ENCODE peak calls at places on chromosomes 13 and 19, in seven cellular contexts. X, C, M, O, B, H and S are unnamed samples.

GRCh38 chr19:1904385-1905070 is 671 bp upstream of the ADAT3 start:
- DNase-seq in X (no peak), C (no peak), M (no peak), O (no peak), B (peak; percentile 72), H (peak; percentile 86), S (peak; percentile 97)

GRCh38 chr19:56273563-56274117 is 1.1 kb downstream of the EDDM13 start:
- DNase-seq in X (no peak), C (no peak), M (no peak), O (no peak), B (no peak), H (no peak), S (no peak)

GRCh38 chr13:50990540-50991506 is 81.2 kb downstream of the RNASEH2B start:
- DNase-seq in X (peak; percentile 9), C (no peak), M (peak; percentile 34), O (no peak), B (no peak), H (no peak), S (no peak)

GRCh38 chr13:69204620-69205019 is 903.0 kb upstream of the ATXN8OS start:
- DNase-seq in X (no peak), C (no peak), M (no peak), O (no peak), B (no peak), H (no peak), S (no peak)

GRCh38 chr13:80249906-80250513 is 90.9 kb downstream of the SPRY2 start:
- DNase-seq in X (no peak), C (no peak), M (no peak), O (no peak), B (no peak), H (no peak), S (no peak)

GRCh38 chr19:1416014-1416841 is 8.8 kb downstream of the DAZAP1 start:
- DNase-seq in X (no peak), C (no peak), M (no peak), O (no peak), B (no peak), H (no peak), S (no peak)

GRCh38 chr19:3692141-3693029 is 7.9 kb downstream of the PIP5K1C start:
- DNase-seq in X (peak; percentile 67), C (no peak), M (peak; percentile 82), O (no peak), B (peak; percentile 84), H (no peak), S (no peak)

GRCh38 chr19:40717880-40718773 is 1.2 kb downstream of the ITPKC start:
- DNase-seq in X (no peak), C (no peak), M (no peak), O (peak; percentile 18), B (no peak), H (no peak), S (peak; percentile 12)

GRCh38 chr13:109939105-109939504 is 152.7 kb upstream of the IRS2 start:
- DNase-seq in X (no peak), C (no peak), M (no peak), O (no peak), B (no peak), H (no peak), S (no peak)

GRCh38 chr19:48965806-48966540 is 864 bp downstream of the FTL start:
- DNase-seq in X (peak; percentile 49), C (peak; percentile 73), M (peak; percentile 82), O (peak; percentile 58), B (peak; percentile 89), H (peak; percentile 72), S (peak; percentile 65)

GRCh38 chr19:15195381-15195964 is 5.3 kb downstream of the NOTCH3 start:
- DNase-seq in X (no peak), C (no peak), M (peak; percentile 94), O (no peak), B (peak; percentile 78), H (no peak), S (peak; percentile 88)
- TF ChIP-seq JUND in X (no peak), C (no peak), M (no peak), O (no peak), B (no peak), H (no peak), S (no peak)

GRCh38 chr13:112932971-112933370 is 36.0 kb upstream of the MCF2L start:
- DNase-seq in X (no peak), C (no peak), M (no peak), O (no peak), B (no peak), H (no peak), S (no peak)

GRCh38 chr13:112930192-112930591 is 38.8 kb upstream of the MCF2L start:
- DNase-seq in X (no peak), C (no peak), M (no peak), O (no peak), B (no peak), H (no peak), S (no peak)

GRCh38 chr13:112929778-112930055 is 39.3 kb upstream of the MCF2L start:
- DNase-seq in X (no peak), C (no peak), M (no peak), O (no peak), B (no peak), H (no peak), S (no peak)

GRCh38 chr13:112928958-112929777 is 39.8 kb upstream of the MCF2L start:
- DNase-seq in X (no peak), C (no peak), M (peak; percentile 80), O (peak; percentile 78), B (no peak), H (no peak), S (no peak)

GRCh38 chr13:112931028-112931934 is 37.7 kb upstream of the MCF2L start:
- DNase-seq in X (peak; percentile 60), C (peak; percentile 46), M (peak; percentile 71), O (peak; percentile 59), B (no peak), H (no peak), S (peak; percentile 79)
- TF ChIP-seq JUND in X (no peak), C (no peak), M (no peak), O (no peak), B (no peak), H (no peak), S (no peak)

DNA sequence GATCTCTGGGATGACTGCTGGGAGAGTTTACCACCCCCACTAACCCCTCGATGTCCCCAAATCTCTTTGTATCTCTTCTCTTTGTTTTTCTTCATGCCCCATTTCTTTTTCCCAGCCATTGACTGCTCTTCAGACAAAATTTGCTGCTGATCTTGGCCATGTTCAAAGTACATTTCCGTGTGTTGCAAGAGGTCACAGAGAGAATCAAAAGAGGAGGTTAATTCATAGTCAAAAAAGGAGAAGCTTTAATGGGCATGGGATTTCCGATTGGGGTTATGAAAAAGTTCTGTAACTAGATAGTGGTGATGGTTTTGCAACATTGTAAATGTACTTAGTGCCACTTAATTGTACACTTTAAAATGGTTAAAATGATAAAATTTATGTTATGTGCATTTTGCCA is 121.1 kb downstream of the FLT1 start:
- DNase-seq in X (no peak), C (no peak), M (no peak), O (no peak), B (no peak), H (no peak), S (no peak)
- TF ChIP-seq JUND in X (no peak), C (no peak), M (no peak), O (no peak), B (no peak), H (no peak), S (no peak)

DNA sequence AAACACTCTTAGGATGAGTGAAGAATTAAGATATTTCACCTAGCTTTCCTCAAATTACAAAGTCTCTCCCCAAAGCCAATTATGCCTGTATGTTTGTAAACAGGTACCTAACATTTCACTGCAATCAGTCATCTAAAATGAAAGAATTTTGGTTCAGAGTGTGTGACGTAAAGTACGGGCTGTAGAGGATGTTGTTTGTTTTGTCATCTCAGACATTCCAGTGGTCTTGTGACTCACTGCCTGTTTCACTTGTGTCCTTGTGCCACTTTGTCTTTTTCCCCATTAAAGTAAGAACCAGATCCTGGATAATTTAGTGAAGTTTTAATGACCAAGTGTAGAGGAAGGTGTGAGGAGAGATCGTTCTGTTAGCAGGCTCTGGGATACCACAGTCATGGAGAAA is 28.6 kb upstream of the EID2 start:
- DNase-seq in X (no peak), C (no peak), M (no peak), O (peak; percentile 27), B (no peak), H (no peak), S (no peak)
- TF ChIP-seq JUND in X (no peak), C (no peak), M (no peak), O (no peak), B (no peak), H (no peak), S (no peak)

DNA sequence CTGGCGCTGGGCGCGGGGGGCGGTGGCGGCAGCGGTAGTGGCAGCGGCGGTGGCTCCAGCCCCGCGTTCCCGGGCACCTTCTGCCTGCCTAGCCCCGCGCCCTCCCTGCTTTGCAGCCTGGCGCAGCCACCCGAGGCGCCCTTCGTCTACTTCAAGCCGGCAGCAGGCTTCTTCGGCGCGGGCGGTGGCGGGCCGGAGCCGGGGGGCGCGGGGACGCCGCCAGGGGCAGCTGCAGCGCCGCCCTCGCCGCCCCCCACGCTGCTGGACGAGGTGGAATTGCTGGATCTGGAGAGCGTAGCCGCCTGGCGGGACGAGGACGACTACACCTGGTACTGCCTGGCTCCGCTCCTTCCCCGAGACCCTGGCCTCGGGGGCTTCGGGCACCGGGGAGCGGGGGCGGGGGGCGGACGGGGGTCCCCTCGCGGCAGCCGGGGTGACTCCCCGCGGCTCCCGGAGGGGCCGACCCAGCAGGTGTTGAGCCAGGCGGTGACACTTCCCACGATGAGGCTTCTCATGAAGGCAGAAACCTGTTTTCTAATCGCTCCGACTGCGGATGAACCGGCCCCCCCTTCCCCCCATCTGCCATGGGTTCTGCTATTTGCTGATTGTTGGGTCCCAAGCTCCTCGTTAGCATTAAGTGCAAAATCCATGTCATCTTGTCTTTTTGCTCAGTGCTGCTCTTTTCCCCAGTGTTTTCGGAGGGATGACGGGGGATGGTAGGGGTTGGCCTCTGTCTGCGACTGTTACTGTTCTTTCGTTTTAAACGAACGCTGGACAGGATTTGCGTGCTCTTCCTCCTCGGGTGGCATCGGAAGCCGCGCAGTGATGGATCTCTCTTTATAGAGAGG is 948 bp downstream of the SLAIN1 start:
- DNase-seq in X (peak; percentile 1), C (no peak), M (peak; percentile 72), O (no peak), B (peak; percentile 67), H (no peak), S (peak; percentile 13)
- TF ChIP-seq JUND in X (no peak), C (no peak), M (no peak), O (no peak), B (no peak), H (no peak), S (no peak)